ENCODE peak calls at places on chromosomes 7 and 10, in four cellular contexts. One of them, this sample, is unnamed.

GRCh38 chr7:158280467-158281154 is 307.0 kb downstream of the PTPRN2 start:
- DNase-seq in K562: no peak
- DNase-seq in HepG2: no peak
- DNase-seq in GM12878: no peak
- DNase-seq in this sample: no peak

GRCh38 chr7:73622909-73623797 is 1.2 kb downstream of the MLXIPL start:
- DNase-seq in K562: peak; percentile 81
- DNase-seq in GM12878: no peak
- DNase-seq in HepG2: peak; percentile 95
- DNase-seq in this sample: peak; percentile 88

GRCh38 chr10:42549851-42550250 is 88.5 kb downstream of the ZNF33B start:
- DNase-seq in K562: no peak
- DNase-seq in HepG2: no peak
- DNase-seq in GM12878: no peak
- DNase-seq in this sample: no peak

GRCh38 chr10:14879055-14879800 is 562 bp downstream of the SUV39H2 start:
- DNase-seq in HepG2: peak; percentile 9
- DNase-seq in GM12878: no peak
- DNase-seq in K562: no peak
- DNase-seq in this sample: peak; percentile 28

GRCh38 chr10:112956631-112957350 is 6.7 kb downstream of the TCF7L2 start:
- DNase-seq in HepG2: no peak
- DNase-seq in K562: no peak
- DNase-seq in GM12878: no peak
- DNase-seq in this sample: peak; percentile 25

GRCh38 chr7:84714765-84715164 is 472.1 kb downstream of the SEMA3D start:
- DNase-seq in HepG2: no peak
- DNase-seq in K562: no peak
- DNase-seq in GM12878: no peak
- DNase-seq in this sample: no peak

GRCh38 chr7:47948096-47948790 is at the start of gene PKD1L1:
- DNase-seq in K562: no peak
- DNase-seq in HepG2: no peak
- DNase-seq in GM12878: no peak
- DNase-seq in this sample: no peak

GRCh38 chr10:100345570-100346330 is 1.3 kb upstream of the SCD start:
- DNase-seq in K562: no peak
- DNase-seq in GM12878: no peak
- DNase-seq in HepG2: peak; percentile 58
- DNase-seq in this sample: no peak

GRCh38 chr10:6128591-6129383 is 40.0 kb downstream of the RBM17 start:
- DNase-seq in K562: no peak
- DNase-seq in HepG2: no peak
- DNase-seq in GM12878: no peak
- DNase-seq in this sample: no peak

GRCh38 chr10:122242266-122242665 is 28.8 kb upstream of the BTBD16 start:
- DNase-seq in GM12878: no peak
- DNase-seq in K562: no peak
- DNase-seq in HepG2: no peak
- DNase-seq in this sample: no peak

GRCh38 chr10:91901784-91902677 is 7.3 kb downstream of the FGFBP3 start:
- DNase-seq in GM12878: no peak
- DNase-seq in K562: peak; percentile 33
- DNase-seq in HepG2: peak; percentile 79
- DNase-seq in this sample: no peak

GRCh38 chr7:111274882-111275281 is 184.0 kb downstream of the LRRN3 start:
- DNase-seq in HepG2: no peak
- DNase-seq in GM12878: no peak
- DNase-seq in K562: no peak
- DNase-seq in this sample: no peak

GRCh38 chr10:72276013-72276387 is 2.3 kb downstream of the DDIT4 start:
- DNase-seq in GM12878: no peak
- DNase-seq in HepG2: no peak
- DNase-seq in K562: peak; percentile 15
- DNase-seq in this sample: no peak

GRCh38 chr10:72275351-72276012 is 1.8 kb downstream of the DDIT4 start:
- DNase-seq in K562: peak; percentile 59
- DNase-seq in GM12878: no peak
- DNase-seq in HepG2: no peak
- DNase-seq in this sample: no peak

GRCh38 chr10:72273410-72274212 is at the start of gene DDIT4:
- DNase-seq in K562: peak; percentile 99
- DNase-seq in GM12878: peak; percentile 97
- DNase-seq in HepG2: peak; percentile 93
- DNase-seq in this sample: peak; percentile 100

GRCh38 chr10:72274213-72274729 is 547 bp downstream of the DDIT4 start:
- DNase-seq in K562: no peak
- DNase-seq in GM12878: no peak
- DNase-seq in HepG2: no peak
- DNase-seq in this sample: no peak

DNA sequence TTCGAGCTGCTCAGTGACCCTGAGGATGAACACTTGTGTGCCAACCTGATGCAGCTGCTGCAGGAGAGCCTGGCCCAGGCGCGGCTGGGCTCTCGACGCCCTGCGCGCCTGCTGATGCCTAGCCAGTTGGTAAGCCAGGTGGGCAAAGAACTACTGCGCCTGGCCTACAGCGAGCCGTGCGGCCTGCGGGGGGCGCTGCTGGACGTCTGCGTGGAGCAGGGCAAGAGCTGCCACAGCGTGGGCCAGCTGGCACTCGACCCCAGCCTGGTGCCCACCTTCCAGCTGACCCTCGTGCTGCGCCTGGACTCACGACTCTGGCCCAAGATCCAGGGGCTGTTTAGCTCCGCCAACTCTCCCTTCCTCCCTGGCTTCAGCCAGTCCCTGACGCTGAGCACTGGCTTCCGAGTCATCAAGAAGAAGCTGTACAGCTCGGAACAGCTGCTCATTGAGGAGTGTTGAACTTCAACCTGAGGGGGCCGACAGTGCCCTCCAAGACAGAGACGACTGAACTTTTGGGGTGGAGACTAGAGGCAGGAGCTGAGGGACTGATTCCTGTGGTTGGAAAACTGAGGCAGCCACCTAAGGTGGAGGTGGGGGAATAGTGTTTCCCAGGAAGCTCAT is 1.1 kb downstream of the DDIT4 start:
- DNase-seq in HepG2: no peak
- DNase-seq in K562: peak; percentile 58
- DNase-seq in GM12878: no peak
- DNase-seq in this sample: peak; percentile 76
- TF ChIP-seq TCF7 in HepG2: no peak
- TF ChIP-seq TCF7 in K562: no peak
- TF ChIP-seq TCF7 in GM12878: no peak
- TF ChIP-seq TCF7 in this sample: no peak

DNA sequence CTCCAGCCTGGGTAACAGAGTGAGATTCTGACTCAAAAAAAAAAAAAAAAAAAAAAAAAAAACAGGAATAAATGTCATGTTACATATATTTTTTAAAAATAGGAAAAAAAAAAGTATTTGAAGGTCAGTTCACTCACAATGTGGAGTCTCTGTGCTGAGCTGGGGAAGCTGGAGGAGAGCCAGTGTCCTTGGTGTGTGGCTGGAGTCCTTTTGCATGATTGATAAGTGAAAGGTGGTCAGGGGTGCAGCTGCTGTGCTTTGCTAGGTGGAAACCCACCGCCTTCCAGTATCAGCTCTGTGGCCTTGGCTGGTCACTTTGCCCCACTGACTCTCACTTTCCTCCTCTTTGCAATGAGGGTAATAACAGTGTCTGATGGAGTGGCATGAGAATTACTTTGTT is 101.9 kb downstream of the VWC2 start:
- DNase-seq in GM12878: no peak
- DNase-seq in HepG2: no peak
- DNase-seq in K562: no peak
- DNase-seq in this sample: no peak
- TF ChIP-seq CREM in GM12878: no peak
- TF ChIP-seq CREM in HepG2: no peak
- TF ChIP-seq CREM in K562: no peak
- TF ChIP-seq CREM in this sample: no peak

GRCh38 chr7:70598976-70599375 is 533.0 kb upstream of the GALNT17 start:
- DNase-seq in HepG2: no peak
- DNase-seq in K562: no peak
- DNase-seq in GM12878: no peak
- DNase-seq in this sample: no peak
- TF ChIP-seq ETV6 in HepG2: no peak
- TF ChIP-seq ETV6 in K562: no peak
- TF ChIP-seq ETV6 in GM12878: no peak
- TF ChIP-seq ETV6 in this sample: no peak

DNA sequence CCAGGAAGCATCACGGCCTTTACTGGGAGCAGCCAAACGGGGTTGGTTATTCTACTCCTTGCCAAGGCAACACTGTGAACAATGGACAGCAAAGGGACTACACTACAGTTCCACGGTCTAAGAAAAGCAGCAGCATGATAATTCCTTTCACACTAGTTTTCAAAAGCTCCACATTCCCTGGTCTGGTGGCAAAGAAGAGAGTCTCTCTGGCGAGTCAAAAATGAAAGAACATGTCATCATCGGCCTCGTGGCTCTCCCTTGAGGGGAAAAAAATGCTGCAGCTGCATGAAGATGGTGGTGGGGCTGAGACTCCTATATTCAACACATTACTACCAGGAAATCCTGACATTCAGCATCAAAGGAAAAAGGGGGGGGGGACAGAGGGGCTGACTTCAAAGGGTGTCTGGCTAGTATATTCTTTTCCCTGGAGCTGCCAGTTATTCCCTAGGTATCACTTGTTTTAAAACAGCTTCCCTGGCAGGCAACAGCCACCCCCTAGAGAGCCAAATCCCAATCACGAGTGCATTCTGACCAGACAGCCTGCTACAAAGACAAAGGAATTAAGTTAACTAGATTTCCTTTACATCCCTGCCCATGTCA is 49.1 kb downstream of the SLC37A3 start:
- DNase-seq in HepG2: no peak
- DNase-seq in K562: no peak
- DNase-seq in GM12878: no peak
- DNase-seq in this sample: no peak
- TF ChIP-seq TCF7 in HepG2: no peak
- TF ChIP-seq TCF7 in K562: no peak
- TF ChIP-seq TCF7 in GM12878: no peak
- TF ChIP-seq TCF7 in this sample: no peak

GRCh38 chr7:140688341-140688740 is 8.2 kb upstream of the NDUFB2 start:
- DNase-seq in K562: no peak
- DNase-seq in HepG2: no peak
- DNase-seq in GM12878: no peak
- DNase-seq in this sample: no peak
- TF ChIP-seq CREM in K562: no peak
- TF ChIP-seq CREM in HepG2: no peak
- TF ChIP-seq CREM in GM12878: no peak
- TF ChIP-seq CREM in this sample: no peak

DNA sequence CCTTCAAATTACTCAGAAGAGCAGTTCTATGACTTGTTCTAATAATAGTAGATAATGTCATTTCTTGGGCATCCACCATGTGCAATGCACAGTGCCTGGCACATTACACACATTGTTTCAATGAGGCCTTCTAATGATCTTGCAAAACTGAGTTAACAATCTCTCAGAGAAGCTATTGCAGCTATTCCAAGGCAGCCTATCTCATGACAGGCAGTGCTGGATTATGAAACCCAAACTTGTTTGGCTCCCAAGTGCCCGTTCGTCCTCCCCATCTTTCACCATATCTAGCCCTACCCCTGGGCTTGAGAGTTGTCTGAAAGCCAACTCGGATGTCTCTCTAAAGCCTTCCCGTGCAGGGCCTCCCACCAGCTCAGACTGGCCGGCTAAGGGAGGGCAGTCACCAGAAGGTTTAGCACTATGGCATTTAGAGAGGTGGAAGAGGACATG is 405.1 kb downstream of the PLXNA4 start:
- DNase-seq in K562: no peak
- DNase-seq in GM12878: no peak
- DNase-seq in HepG2: no peak
- DNase-seq in this sample: no peak
- TF ChIP-seq ETV6 in K562: no peak
- TF ChIP-seq ETV6 in GM12878: no peak
- TF ChIP-seq ETV6 in HepG2: no peak
- TF ChIP-seq ETV6 in this sample: no peak

GRCh38 chr10:77493239-77493806 is 144.3 kb downstream of the KCNMA1 start:
- DNase-seq in GM12878: no peak
- DNase-seq in K562: no peak
- DNase-seq in HepG2: no peak
- DNase-seq in this sample: no peak

GRCh38 chr10:77490915-77491314 is 146.7 kb downstream of the KCNMA1 start:
- DNase-seq in K562: no peak
- DNase-seq in HepG2: no peak
- DNase-seq in GM12878: no peak
- DNase-seq in this sample: no peak

GRCh38 chr10:77494789-77495541 is 142.6 kb downstream of the KCNMA1 start:
- DNase-seq in K562: no peak
- DNase-seq in HepG2: no peak
- DNase-seq in GM12878: no peak
- DNase-seq in this sample: no peak

GRCh38 chr10:77496941-77497420 is 140.6 kb downstream of the KCNMA1 start:
- DNase-seq in K562: no peak
- DNase-seq in GM12878: no peak
- DNase-seq in HepG2: peak; percentile 10
- DNase-seq in this sample: no peak

DNA sequence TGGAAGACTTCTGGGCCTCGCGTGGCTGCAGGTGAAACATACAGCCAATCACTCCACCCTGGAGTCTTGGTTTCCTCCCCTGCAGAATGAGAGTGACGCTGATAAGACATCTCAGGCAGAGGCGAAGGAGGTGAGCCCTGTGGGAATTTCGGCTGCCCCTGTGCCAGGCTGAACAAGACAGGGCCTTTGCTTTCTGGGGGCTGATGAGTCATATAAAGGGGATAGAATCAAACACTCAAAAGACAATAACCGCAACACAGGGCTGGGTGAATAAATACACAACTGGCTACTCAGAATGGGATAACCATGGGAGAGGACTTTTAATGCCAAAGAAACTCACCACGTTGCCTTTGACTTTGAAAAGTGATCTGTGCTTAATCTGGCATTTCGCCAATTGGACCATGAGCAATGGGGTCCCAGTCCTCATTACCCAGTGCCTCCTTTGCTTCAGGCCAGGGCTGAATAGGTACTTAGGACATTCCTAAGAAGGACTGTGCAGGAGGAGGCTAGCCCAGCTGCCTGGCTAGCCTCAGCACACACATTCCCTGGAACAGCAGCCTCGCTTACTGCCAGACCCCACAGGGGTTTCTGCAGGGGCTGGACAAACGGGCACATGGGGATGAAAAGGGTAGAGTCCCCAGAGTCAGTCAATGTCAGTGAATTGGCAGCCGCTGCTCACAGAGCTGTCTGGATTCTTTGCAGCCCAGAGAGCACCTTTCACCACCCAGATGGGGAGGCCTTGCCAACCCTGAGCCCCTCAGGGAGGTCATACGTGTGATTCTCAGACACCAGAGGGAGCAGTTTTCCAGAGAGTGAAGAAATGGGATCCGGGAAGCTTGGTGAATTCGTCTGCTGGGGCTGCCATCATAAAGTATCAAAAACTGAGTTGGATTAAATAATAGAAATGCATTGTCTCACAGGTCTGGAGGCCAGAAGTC is 143.5 kb downstream of the KCNMA1 start:
- DNase-seq in GM12878: no peak
- DNase-seq in K562: no peak
- DNase-seq in HepG2: peak; percentile 10
- DNase-seq in this sample: peak; percentile 38
- TF ChIP-seq TCF7 in GM12878: no peak
- TF ChIP-seq TCF7 in K562: no peak
- TF ChIP-seq TCF7 in HepG2: no peak
- TF ChIP-seq TCF7 in this sample: no peak